ENCODE peak calls at places on chromosomes 4 and X, in eight cellular contexts. Q is heart left ventricle, T is ascending aorta, S is body of pancreas, D is cardiac muscle cell, A is GM06990, R is tibial nerve, L is suprapubic skin. P is an unnamed sample.

GRCh38 chrX:71619193-71619592 is 882 bp upstream of the CXCR3 start:
- DNase-seq in Q (no peak), T (peak; percentile 48), S (no peak), D (no peak), A (no peak), R (no peak), L (no peak), P (no peak)

GRCh38 chrX:118522230-118522926 is 26.8 kb downstream of the DOCK11 start:
- DNase-seq in Q (no peak), T (no peak), S (no peak), D (no peak), A (no peak), R (no peak), L (no peak), P (no peak)

GRCh38 chrX:115901241-115901640 is 269.3 kb upstream of the AGTR2 start:
- DNase-seq in Q (no peak), T (no peak), S (no peak), D (no peak), A (no peak), R (no peak), L (no peak), P (no peak)

GRCh38 chrX:133968109-133968508 is 17.3 kb downstream of the GPC3 start:
- DNase-seq in Q (no peak), T (no peak), S (no peak), D (no peak), A (no peak), R (no peak), L (no peak), P (no peak)

GRCh38 chrX:40340116-40340515 is 240.7 kb upstream of the ATP6AP2 start:
- DNase-seq in Q (no peak), T (no peak), S (no peak), D (no peak), A (no peak), R (no peak), L (no peak), P (no peak)

GRCh38 chr4:41137879-41138278 is 76.5 kb downstream of the APBB2 start:
- DNase-seq in Q (no peak), T (no peak), S (no peak), D (no peak), A (no peak), R (no peak), L (no peak), P (no peak)

GRCh38 chrX:38102875-38103274 is 96.5 kb downstream of the SYTL5 start:
- DNase-seq in Q (no peak), T (no peak), S (no peak), D (no peak), A (no peak), R (no peak), L (no peak), P (no peak)

GRCh38 chrX:106177982-106178321 is 9.8 kb downstream of the PWWP3B start:
- DNase-seq in Q (no peak), T (no peak), S (no peak), D (peak; percentile 26), A (no peak), R (no peak), L (no peak), P (no peak)

GRCh38 chrX:154002215-154002719 is 17.4 kb downstream of the IRAK1 start:
- DNase-seq in Q (peak; percentile 38), T (no peak), S (no peak), D (no peak), A (peak; percentile 72), R (peak; percentile 32), L (no peak), P (no peak)

GRCh38 chrX:68992998-68993397 is 164.2 kb downstream of the EFNB1 start:
- DNase-seq in Q (no peak), T (peak; percentile 42), S (no peak), D (no peak), A (no peak), R (no peak), L (no peak), P (no peak)

GRCh38 chr4:128675083-128675482 is 134.4 kb upstream of the JADE1 start:
- DNase-seq in Q (no peak), T (no peak), S (no peak), D (no peak), A (peak; percentile 51), R (no peak), L (no peak), P (no peak)

GRCh38 chrX:103254171-103254824 is 657 bp downstream of the TCEAL8 start:
- DNase-seq in Q (peak; percentile 59), T (no peak), S (peak; percentile 30), D (peak; percentile 90), A (peak; percentile 50), R (no peak), L (no peak), P (no peak)

GRCh38 chr4:169385356-169385755 is 114.6 kb upstream of the SH3RF1 start:
- DNase-seq in Q (no peak), T (no peak), S (no peak), D (no peak), A (no peak), R (no peak), L (no peak), P (no peak)

GRCh38 chr4:42566835-42567234 is 90.1 kb downstream of the ATP8A1 start:
- DNase-seq in Q (no peak), T (no peak), S (no peak), D (no peak), A (no peak), R (no peak), L (no peak), P (no peak)

GRCh38 chrX:56796641-56797395 is 67.8 kb downstream of the NBDY start:
- DNase-seq in Q (no peak), T (no peak), S (no peak), D (no peak), A (no peak), R (no peak), L (no peak), P (no peak)

GRCh38 chrX:15233416-15234015 is 36.4 kb downstream of the ASB9 start:
- DNase-seq in Q (no peak), T (no peak), S (no peak), D (no peak), A (no peak), R (no peak), L (no peak), P (no peak)

GRCh38 chrX:96453139-96453538 is 231.5 kb upstream of the DIAPH2 start:
- DNase-seq in Q (no peak), T (no peak), S (no peak), D (no peak), A (peak; percentile 38), R (no peak), L (no peak), P (no peak)

GRCh38 chrX:45771560-45772340 is 571.1 kb upstream of the DIPK2B start:
- DNase-seq in Q (peak; percentile 21), T (no peak), S (no peak), D (no peak), A (no peak), R (no peak), L (no peak), P (no peak)

GRCh38 chr4:145083891-145084640 is 13.9 kb downstream of the ANAPC10 start:
- DNase-seq in Q (no peak), T (no peak), S (no peak), D (no peak), A (no peak), R (no peak), L (no peak), P (no peak)

GRCh38 chrX:45758738-45759397 is 558.2 kb upstream of the DIPK2B start:
- DNase-seq in Q (no peak), T (no peak), S (no peak), D (no peak), A (peak; percentile 50), R (no peak), L (no peak), P (no peak)

GRCh38 chr4:2295535-2296442 is 33.9 kb upstream of the MXD4 start:
- DNase-seq in Q (no peak), T (peak; percentile 54), S (no peak), D (no peak), A (no peak), R (peak; percentile 4), L (peak; percentile 71), P (no peak)

DNA sequence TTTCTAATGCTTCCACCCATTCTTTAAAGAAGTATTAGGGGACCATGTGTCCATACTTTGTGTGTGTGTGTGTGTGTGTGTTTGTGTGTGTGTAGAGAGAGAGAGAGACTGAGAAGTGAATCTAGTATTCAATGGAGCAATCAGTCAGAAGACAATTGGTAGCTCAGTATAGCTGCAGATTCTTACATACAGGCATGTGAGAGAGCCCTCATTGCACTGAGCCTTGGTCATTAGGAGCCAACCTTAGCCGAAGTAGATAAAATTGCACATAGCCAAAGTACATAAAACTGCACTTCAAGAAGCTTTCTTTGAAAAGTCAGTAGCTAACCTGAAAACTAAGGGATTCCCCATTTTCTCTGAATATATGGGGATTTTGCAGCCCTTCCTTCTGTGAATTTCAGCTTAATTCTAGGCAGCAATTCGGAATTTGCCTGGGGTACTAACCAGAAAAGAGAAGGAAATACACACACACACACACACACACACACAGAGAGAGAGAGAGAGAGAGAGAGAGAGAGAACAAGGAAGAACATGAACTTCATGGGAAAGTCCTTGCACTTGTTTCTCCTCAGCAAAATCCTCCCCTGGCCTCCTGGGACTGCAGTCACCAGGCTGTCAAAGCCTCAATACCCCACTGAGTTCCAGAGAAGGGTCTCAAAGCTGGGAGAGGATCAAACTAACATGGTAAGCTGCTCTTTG is 1.7 kb upstream of the PRDM8 start:
- DNase-seq in Q (no peak), T (no peak), S (no peak), D (no peak), A (no peak), R (no peak), L (no peak), P (no peak)
- H3K27me3 ChIP-seq in Q (peaks cover 77% of the 10 kb centered on the region), T (peaks cover 18% of the 10 kb centered on the region), S (peaks cover 6% of the 10 kb centered on the region), D (peaks cover 100% of the 10 kb centered on the region), A (no peaks in the 10 kb centered on the region), R (no peaks in the 10 kb centered on the region), L (peaks cover 74% of the 10 kb centered on the region), P (peaks cover 13% of the 10 kb centered on the region)

GRCh38 chr4:15793506-15794363 is 15.6 kb downstream of the CD38 start:
- DNase-seq in Q (no peak), T (no peak), S (no peak), D (no peak), A (no peak), R (no peak), L (no peak), P (no peak)
- H3K27me3 ChIP-seq in Q (no peaks in the 10 kb centered on the region), T (no peaks in the 10 kb centered on the region), S (no peaks in the 10 kb centered on the region), D (no peaks in the 10 kb centered on the region), A (no peaks in the 10 kb centered on the region), R (no peaks in the 10 kb centered on the region), L (peaks cover 9% of the 10 kb centered on the region), P (no peaks in the 10 kb centered on the region)

DNA sequence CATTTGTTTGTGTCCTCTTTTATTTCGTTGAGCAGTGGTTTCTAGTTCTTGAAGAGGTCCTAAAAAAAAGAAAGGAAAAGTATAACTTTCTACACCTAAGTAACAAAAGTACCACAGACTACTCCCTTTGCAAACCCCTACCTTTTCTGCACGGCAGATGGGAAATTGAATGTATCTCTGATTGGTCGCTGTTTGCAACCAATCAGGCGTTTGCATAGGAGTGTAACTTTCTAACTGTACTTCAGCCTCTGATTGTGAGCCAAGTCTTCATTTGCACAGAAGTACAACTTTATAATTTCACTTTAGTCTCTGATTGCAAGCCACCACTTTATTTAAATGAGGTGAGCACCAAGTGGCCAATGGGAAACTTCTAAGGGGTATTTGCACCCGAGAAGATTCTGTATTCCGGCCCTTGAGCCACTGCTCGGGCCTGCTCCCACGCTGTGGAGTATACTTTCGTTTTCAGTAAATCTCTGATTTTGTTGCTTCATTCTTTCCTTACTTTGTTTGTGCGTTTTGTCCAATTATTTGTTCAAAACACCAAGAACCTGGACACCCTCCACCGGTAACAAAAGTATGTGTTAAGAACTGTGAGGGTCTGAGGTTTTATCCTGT is 40.3 kb upstream of the FHL1 start:
- DNase-seq in Q (no peak), T (no peak), S (no peak), D (no peak), A (no peak), R (no peak), L (no peak), P (no peak)
- H3K27me3 ChIP-seq in Q (no peaks in the 10 kb centered on the region), T (no peaks in the 10 kb centered on the region), S (no peaks in the 10 kb centered on the region), D (no peaks in the 10 kb centered on the region), A (no peaks in the 10 kb centered on the region), R (no peaks in the 10 kb centered on the region), L (no peaks in the 10 kb centered on the region), P (no peaks in the 10 kb centered on the region)

GRCh38 chrX:11530621-11531020 is 135.1 kb downstream of the ARHGAP6 start:
- DNase-seq in Q (no peak), T (no peak), S (no peak), D (no peak), A (no peak), R (no peak), L (no peak), P (no peak)
- H3K27me3 ChIP-seq in Q (no peaks in the 10 kb centered on the region), T (no peaks in the 10 kb centered on the region), S (no peaks in the 10 kb centered on the region), D (no peaks in the 10 kb centered on the region), A (no peaks in the 10 kb centered on the region), R (no peaks in the 10 kb centered on the region), L (no peaks in the 10 kb centered on the region), P (no peaks in the 10 kb centered on the region)